ENCODE peak calls at places on chromosomes 3 and 15, in nine cellular contexts. One of them, this sample, is unnamed.

GRCh38 chr3:99929409-99930139 is 111.9 kb downstream of the CMSS1 start:
- DNase-seq in omental fat pad: no peak
- DNase-seq in WTC11: no peak
- DNase-seq in tibial artery: peak; percentile 47
- DNase-seq in CD14-positive monocyte: no peak
- DNase-seq in GM06990: no peak
- DNase-seq in nephron progenitor cell: no peak
- DNase-seq in pancreas: no peak
- DNase-seq in PC-3: peak; percentile 53
- DNase-seq in this sample: no peak

GRCh38 chr3:13657660-13658435 is 108.9 kb downstream of the FBLN2 start:
- DNase-seq in CD14-positive monocyte: no peak
- DNase-seq in pancreas: peak; percentile 84
- DNase-seq in GM06990: peak; percentile 37
- DNase-seq in WTC11: peak; percentile 76
- DNase-seq in tibial artery: no peak
- DNase-seq in omental fat pad: no peak
- DNase-seq in nephron progenitor cell: peak; percentile 78
- DNase-seq in PC-3: peak; percentile 81
- DNase-seq in this sample: peak; percentile 91

GRCh38 chr3:156109989-156110388 is 10.4 kb upstream of the KCNAB1 start:
- DNase-seq in tibial artery: no peak
- DNase-seq in GM06990: no peak
- DNase-seq in omental fat pad: no peak
- DNase-seq in nephron progenitor cell: no peak
- DNase-seq in CD14-positive monocyte: no peak
- DNase-seq in PC-3: no peak
- DNase-seq in WTC11: no peak
- DNase-seq in pancreas: no peak
- DNase-seq in this sample: no peak

GRCh38 chr3:130514671-130515070 is 2.3 kb upstream of the COL6A6 start:
- DNase-seq in omental fat pad: no peak
- DNase-seq in tibial artery: no peak
- DNase-seq in nephron progenitor cell: no peak
- DNase-seq in WTC11: no peak
- DNase-seq in GM06990: no peak
- DNase-seq in pancreas: no peak
- DNase-seq in CD14-positive monocyte: no peak
- DNase-seq in PC-3: no peak
- DNase-seq in this sample: no peak

GRCh38 chr3:184005981-184006507 is 11.6 kb downstream of the ABCC5 start:
- DNase-seq in GM06990: peak; percentile 39
- DNase-seq in PC-3: peak; percentile 98
- DNase-seq in nephron progenitor cell: no peak
- DNase-seq in CD14-positive monocyte: no peak
- DNase-seq in WTC11: peak; percentile 25
- DNase-seq in omental fat pad: peak; percentile 25
- DNase-seq in pancreas: peak; percentile 77
- DNase-seq in tibial artery: peak; percentile 50
- DNase-seq in this sample: peak; percentile 69

GRCh38 chr3:111318289-111318688 is 223.7 kb upstream of the CD96 start:
- DNase-seq in CD14-positive monocyte: no peak
- DNase-seq in tibial artery: no peak
- DNase-seq in omental fat pad: no peak
- DNase-seq in WTC11: no peak
- DNase-seq in PC-3: no peak
- DNase-seq in GM06990: no peak
- DNase-seq in pancreas: no peak
- DNase-seq in nephron progenitor cell: no peak
- DNase-seq in this sample: no peak

GRCh38 chr15:83873966-83874365 is 220.0 kb downstream of the ADAMTSL3 start:
- DNase-seq in nephron progenitor cell: no peak
- DNase-seq in WTC11: no peak
- DNase-seq in PC-3: no peak
- DNase-seq in tibial artery: no peak
- DNase-seq in pancreas: peak; percentile 34
- DNase-seq in GM06990: no peak
- DNase-seq in CD14-positive monocyte: no peak
- DNase-seq in omental fat pad: no peak
- DNase-seq in this sample: no peak

GRCh38 chr15:64356443-64357040 is 569 bp upstream of the CSNK1G1 start:
- DNase-seq in pancreas: no peak
- DNase-seq in GM06990: no peak
- DNase-seq in WTC11: no peak
- DNase-seq in PC-3: peak; percentile 61
- DNase-seq in CD14-positive monocyte: no peak
- DNase-seq in omental fat pad: no peak
- DNase-seq in nephron progenitor cell: no peak
- DNase-seq in tibial artery: no peak
- DNase-seq in this sample: no peak

GRCh38 chr3:174358252-174358651 is 500.9 kb upstream of the NAALADL2 start:
- DNase-seq in GM06990: no peak
- DNase-seq in nephron progenitor cell: no peak
- DNase-seq in pancreas: no peak
- DNase-seq in PC-3: peak; percentile 43
- DNase-seq in CD14-positive monocyte: no peak
- DNase-seq in tibial artery: no peak
- DNase-seq in omental fat pad: no peak
- DNase-seq in WTC11: no peak
- DNase-seq in this sample: no peak

GRCh38 chr3:174352227-174352626 is 506.9 kb upstream of the NAALADL2 start:
- DNase-seq in omental fat pad: no peak
- DNase-seq in WTC11: no peak
- DNase-seq in nephron progenitor cell: no peak
- DNase-seq in tibial artery: no peak
- DNase-seq in CD14-positive monocyte: no peak
- DNase-seq in GM06990: no peak
- DNase-seq in pancreas: no peak
- DNase-seq in PC-3: no peak
- DNase-seq in this sample: no peak

GRCh38 chr3:174356596-174356995 is 502.5 kb upstream of the NAALADL2 start:
- DNase-seq in CD14-positive monocyte: no peak
- DNase-seq in nephron progenitor cell: no peak
- DNase-seq in tibial artery: no peak
- DNase-seq in GM06990: no peak
- DNase-seq in WTC11: no peak
- DNase-seq in PC-3: no peak
- DNase-seq in omental fat pad: no peak
- DNase-seq in pancreas: no peak
- DNase-seq in this sample: no peak

GRCh38 chr3:174355505-174355904 is 503.6 kb upstream of the NAALADL2 start:
- DNase-seq in nephron progenitor cell: no peak
- DNase-seq in GM06990: no peak
- DNase-seq in pancreas: no peak
- DNase-seq in CD14-positive monocyte: no peak
- DNase-seq in PC-3: peak; percentile 48
- DNase-seq in tibial artery: no peak
- DNase-seq in omental fat pad: no peak
- DNase-seq in WTC11: no peak
- DNase-seq in this sample: no peak
- TF ChIP-seq CTCF in nephron progenitor cell: peak; percentile 46
- TF ChIP-seq CTCF in GM06990: peak; percentile 19
- TF ChIP-seq CTCF in pancreas: no peak
- TF ChIP-seq CTCF in CD14-positive monocyte: peak; percentile 19
- TF ChIP-seq CTCF in PC-3: peak; percentile 65
- TF ChIP-seq CTCF in tibial artery: no peak
- TF ChIP-seq CTCF in omental fat pad: no peak
- TF ChIP-seq CTCF in WTC11: no peak
- TF ChIP-seq CTCF in this sample: peak; percentile 18

GRCh38 chr3:81761904-81762565 is 590 bp upstream of the GBE1 start:
- DNase-seq in nephron progenitor cell: no peak
- DNase-seq in pancreas: no peak
- DNase-seq in GM06990: no peak
- DNase-seq in CD14-positive monocyte: no peak
- DNase-seq in tibial artery: no peak
- DNase-seq in PC-3: no peak
- DNase-seq in WTC11: no peak
- DNase-seq in omental fat pad: no peak
- DNase-seq in this sample: no peak

GRCh38 chr3:81758275-81758674 is 3.2 kb downstream of the GBE1 start:
- DNase-seq in tibial artery: peak; percentile 63
- DNase-seq in GM06990: no peak
- DNase-seq in pancreas: no peak
- DNase-seq in WTC11: no peak
- DNase-seq in PC-3: peak; percentile 61
- DNase-seq in omental fat pad: no peak
- DNase-seq in nephron progenitor cell: no peak
- DNase-seq in CD14-positive monocyte: no peak
- DNase-seq in this sample: no peak

GRCh38 chr3:81760215-81760614 is 1.2 kb downstream of the GBE1 start:
- DNase-seq in PC-3: peak; percentile 24
- DNase-seq in CD14-positive monocyte: no peak
- DNase-seq in omental fat pad: no peak
- DNase-seq in nephron progenitor cell: no peak
- DNase-seq in WTC11: no peak
- DNase-seq in tibial artery: no peak
- DNase-seq in pancreas: no peak
- DNase-seq in GM06990: no peak
- DNase-seq in this sample: no peak

GRCh38 chr3:81764665-81765064 is 3.2 kb upstream of the GBE1 start:
- DNase-seq in PC-3: no peak
- DNase-seq in WTC11: no peak
- DNase-seq in GM06990: no peak
- DNase-seq in tibial artery: no peak
- DNase-seq in omental fat pad: no peak
- DNase-seq in CD14-positive monocyte: no peak
- DNase-seq in pancreas: no peak
- DNase-seq in nephron progenitor cell: no peak
- DNase-seq in this sample: no peak

DNA sequence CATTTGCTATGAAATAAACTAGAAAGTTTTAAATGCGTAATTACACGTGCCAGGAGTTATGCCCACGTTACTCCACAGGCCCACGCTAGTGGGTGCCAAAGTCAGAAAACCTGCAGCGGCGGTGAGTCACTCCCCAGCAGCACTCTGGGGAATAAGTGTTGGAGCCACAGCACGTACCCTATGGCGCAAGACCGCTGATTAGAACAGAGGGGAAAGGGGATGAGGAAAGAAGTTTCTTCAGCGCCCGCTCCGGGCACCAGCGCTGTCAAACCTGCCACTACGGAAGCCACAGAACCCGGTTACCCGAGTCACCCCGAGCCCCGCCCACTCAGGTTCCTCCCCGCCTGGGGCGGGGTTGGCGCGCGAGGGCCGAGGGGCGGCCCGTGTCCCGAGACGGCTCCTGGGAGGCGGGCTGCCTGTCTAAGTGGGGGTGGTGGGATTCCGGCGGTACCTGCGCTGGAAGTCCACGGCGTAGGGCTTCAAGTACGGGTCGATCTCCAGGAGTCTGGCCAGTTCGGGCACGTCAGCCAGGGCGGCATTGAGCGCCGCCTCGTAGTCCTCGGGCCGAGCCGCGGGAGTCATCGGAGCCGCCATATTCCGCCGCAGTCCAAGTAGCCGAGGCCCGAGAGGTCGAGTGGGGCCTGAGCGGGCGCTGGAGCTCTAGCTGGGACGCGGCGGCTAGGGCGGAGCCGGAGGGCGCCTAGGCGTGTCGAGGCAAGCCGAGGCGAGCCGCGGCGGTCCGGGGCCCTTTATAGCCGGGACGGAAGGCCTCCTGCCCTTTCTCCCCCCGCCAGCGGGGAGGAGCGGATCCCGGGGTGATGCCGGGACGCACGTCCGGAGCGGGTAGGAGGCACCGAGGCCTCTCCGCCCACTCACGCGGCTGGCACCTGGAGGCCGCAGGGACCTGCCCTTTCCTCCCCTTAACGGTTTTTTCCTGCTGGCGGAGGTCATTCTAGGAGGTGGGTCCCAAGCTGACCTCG is at the start of gene GBE1:
- DNase-seq in CD14-positive monocyte: peak; percentile 98
- DNase-seq in pancreas: peak; percentile 95
- DNase-seq in WTC11: peak; percentile 86
- DNase-seq in omental fat pad: peak; percentile 86
- DNase-seq in GM06990: peak; percentile 96
- DNase-seq in PC-3: peak; percentile 96
- DNase-seq in tibial artery: peak; percentile 96
- DNase-seq in nephron progenitor cell: peak; percentile 90
- DNase-seq in this sample: peak; percentile 91
- TF ChIP-seq CTCF in CD14-positive monocyte: peak; percentile 74
- TF ChIP-seq CTCF in pancreas: peak; percentile 11
- TF ChIP-seq CTCF in WTC11: no peak
- TF ChIP-seq CTCF in omental fat pad: no peak
- TF ChIP-seq CTCF in GM06990: peak; percentile 39
- TF ChIP-seq CTCF in PC-3: peak; percentile 59
- TF ChIP-seq CTCF in tibial artery: peak; percentile 33
- TF ChIP-seq CTCF in nephron progenitor cell: no peak
- TF ChIP-seq CTCF in this sample: peak; percentile 34

GRCh38 chr3:151423091-151423490 is 37.8 kb downstream of the IGSF10 start:
- DNase-seq in tibial artery: no peak
- DNase-seq in PC-3: no peak
- DNase-seq in WTC11: no peak
- DNase-seq in omental fat pad: no peak
- DNase-seq in GM06990: no peak
- DNase-seq in CD14-positive monocyte: no peak
- DNase-seq in pancreas: no peak
- DNase-seq in nephron progenitor cell: no peak
- DNase-seq in this sample: no peak

GRCh38 chr3:151428386-151428785 is 32.5 kb downstream of the IGSF10 start:
- DNase-seq in WTC11: no peak
- DNase-seq in tibial artery: no peak
- DNase-seq in omental fat pad: no peak
- DNase-seq in nephron progenitor cell: no peak
- DNase-seq in pancreas: no peak
- DNase-seq in GM06990: no peak
- DNase-seq in PC-3: no peak
- DNase-seq in CD14-positive monocyte: no peak
- DNase-seq in this sample: no peak

GRCh38 chr3:151421956-151422355 is 37.4 kb upstream of the P2RY12 start:
- DNase-seq in CD14-positive monocyte: no peak
- DNase-seq in PC-3: no peak
- DNase-seq in nephron progenitor cell: no peak
- DNase-seq in tibial artery: no peak
- DNase-seq in WTC11: no peak
- DNase-seq in pancreas: no peak
- DNase-seq in GM06990: no peak
- DNase-seq in omental fat pad: no peak
- DNase-seq in this sample: no peak

GRCh38 chr3:151425640-151426336 is 35.1 kb downstream of the IGSF10 start:
- DNase-seq in WTC11: no peak
- DNase-seq in CD14-positive monocyte: no peak
- DNase-seq in GM06990: no peak
- DNase-seq in pancreas: no peak
- DNase-seq in omental fat pad: no peak
- DNase-seq in PC-3: no peak
- DNase-seq in nephron progenitor cell: no peak
- DNase-seq in tibial artery: no peak
- DNase-seq in this sample: no peak

GRCh38 chr3:151426337-151426648 is 34.6 kb downstream of the IGSF10 start:
- DNase-seq in omental fat pad: no peak
- DNase-seq in PC-3: no peak
- DNase-seq in CD14-positive monocyte: no peak
- DNase-seq in pancreas: no peak
- DNase-seq in GM06990: peak; percentile 21
- DNase-seq in nephron progenitor cell: no peak
- DNase-seq in WTC11: no peak
- DNase-seq in tibial artery: no peak
- DNase-seq in this sample: peak; percentile 42
- TF ChIP-seq CTCF in omental fat pad: no peak
- TF ChIP-seq CTCF in PC-3: peak; percentile 50
- TF ChIP-seq CTCF in CD14-positive monocyte: no peak
- TF ChIP-seq CTCF in pancreas: no peak
- TF ChIP-seq CTCF in GM06990: no peak
- TF ChIP-seq CTCF in nephron progenitor cell: no peak
- TF ChIP-seq CTCF in WTC11: no peak
- TF ChIP-seq CTCF in tibial artery: no peak
- TF ChIP-seq CTCF in this sample: no peak

DNA sequence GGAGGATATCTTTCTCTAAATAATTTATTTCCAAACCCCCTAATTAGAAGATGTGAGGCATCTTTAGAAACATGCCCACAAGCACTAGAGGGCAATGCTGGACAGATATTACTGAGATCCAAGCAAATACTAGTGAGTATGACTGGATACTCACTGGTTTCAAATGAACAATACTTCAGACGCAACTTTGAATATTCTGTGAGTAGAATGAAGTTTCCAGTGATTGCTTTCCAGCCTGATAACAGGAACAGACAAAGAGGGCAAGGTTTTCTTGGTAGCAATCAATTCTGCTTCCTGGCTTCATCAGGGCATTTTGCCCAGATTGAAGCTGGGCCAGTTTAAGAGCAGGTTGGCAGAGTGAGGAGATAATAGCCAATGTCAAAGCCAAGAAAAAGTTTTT is 442.6 kb upstream of the PDZRN3 start:
- DNase-seq in WTC11: no peak
- DNase-seq in CD14-positive monocyte: no peak
- DNase-seq in omental fat pad: no peak
- DNase-seq in tibial artery: no peak
- DNase-seq in PC-3: no peak
- DNase-seq in GM06990: no peak
- DNase-seq in nephron progenitor cell: no peak
- DNase-seq in pancreas: no peak
- DNase-seq in this sample: no peak
- TF ChIP-seq CTCF in WTC11: no peak
- TF ChIP-seq CTCF in CD14-positive monocyte: no peak
- TF ChIP-seq CTCF in omental fat pad: no peak
- TF ChIP-seq CTCF in tibial artery: no peak
- TF ChIP-seq CTCF in PC-3: no peak
- TF ChIP-seq CTCF in GM06990: no peak
- TF ChIP-seq CTCF in nephron progenitor cell: no peak
- TF ChIP-seq CTCF in pancreas: no peak
- TF ChIP-seq CTCF in this sample: no peak

This sample was measured in GM13977.